ENCODE peak calls at places on chromosome 3, in eight cellular contexts. P is tibial artery, H is PC-3, S is fibroblast of mammary gland, X is HFF-Myc, O is D721Med, G is DND-41, J is keratinocyte. W is an unnamed sample.
A peak's percentile ranks its signal among the peaks of the same experiment; 100 is the strongest.

GRCh38 chr3:52558436-52558835 is 22.0 kb downstream of the UQCC5 start:
- DNase-seq in P (no peak), H (no peak), S (no peak), X (no peak), O (no peak), G (no peak), J (no peak), W (no peak)

GRCh38 chr3:68206524-68207117 is 552.2 kb upstream of the SUCLG2 start:
- DNase-seq in P (no peak), H (peak; percentile 5), S (no peak), X (no peak), O (no peak), G (no peak), J (no peak), W (no peak)

GRCh38 chr3:58955308-58955707 is 94.5 kb downstream of the CFAP20DC start:
- DNase-seq in P (no peak), H (no peak), S (no peak), X (no peak), O (no peak), G (no peak), J (no peak), W (no peak)

GRCh38 chr3:79414821-79415220 is 353.0 kb downstream of the ROBO1 start:
- DNase-seq in P (no peak), H (peak; percentile 16), S (peak; percentile 80), X (no peak), O (no peak), G (no peak), J (peak; percentile 38), W (no peak)

GRCh38 chr3:27279153-27279552 is 90.0 kb downstream of the NEK10 start:
- DNase-seq in P (no peak), H (peak; percentile 23), S (peak; percentile 15), X (no peak), O (no peak), G (no peak), J (no peak), W (no peak)

GRCh38 chr3:170802164-170803151 is 67.5 kb downstream of the RPL22L1 start:
- DNase-seq in P (peak; percentile 69), H (peak; percentile 80), S (peak; percentile 100), X (peak; percentile 98), O (no peak), G (no peak), J (no peak), W (no peak)

GRCh38 chr3:138938056-138938876 is 8.7 kb downstream of the FOXL2 start:
- DNase-seq in P (no peak), H (no peak), S (no peak), X (no peak), O (no peak), G (no peak), J (no peak), W (no peak)

GRCh38 chr3:74623261-74623836 is 8.9 kb upstream of the CNTN3 start:
- DNase-seq in P (no peak), H (no peak), S (no peak), X (no peak), O (no peak), G (no peak), J (no peak), W (no peak)

GRCh38 chr3:100107227-100107626 is 7.1 kb downstream of the FILIP1L start:
- DNase-seq in P (no peak), H (peak; percentile 97), S (peak; percentile 47), X (no peak), O (no peak), G (no peak), J (no peak), W (no peak)

GRCh38 chr3:59968510-59968909 is 918.7 kb upstream of the CFAP20DC start:
- DNase-seq in P (no peak), H (no peak), S (no peak), X (no peak), O (no peak), G (no peak), J (no peak), W (no peak)
- TF ChIP-seq CTCF in P (no peak), H (peak; percentile 26), S (no peak), X (no peak), O (no peak), G (no peak), J (no peak), W (no peak)

GRCh38 chr3:541328-541727 is 344.8 kb downstream of the CHL1 start:
- DNase-seq in P (no peak), H (no peak), S (no peak), X (no peak), O (no peak), G (no peak), J (no peak), W (no peak)

GRCh38 chr3:536417-536813 is 339.9 kb downstream of the CHL1 start:
- DNase-seq in P (no peak), H (no peak), S (no peak), X (no peak), O (no peak), G (no peak), J (no peak), W (no peak)

GRCh38 chr3:535566-536416 is 339.2 kb downstream of the CHL1 start:
- DNase-seq in P (no peak), H (no peak), S (peak; percentile 22), X (no peak), O (no peak), G (no peak), J (peak; percentile 2), W (no peak)
- TF ChIP-seq CTCF in P (no peak), H (no peak), S (no peak), X (no peak), O (no peak), G (no peak), J (no peak), W (peak; percentile 28)

DNA sequence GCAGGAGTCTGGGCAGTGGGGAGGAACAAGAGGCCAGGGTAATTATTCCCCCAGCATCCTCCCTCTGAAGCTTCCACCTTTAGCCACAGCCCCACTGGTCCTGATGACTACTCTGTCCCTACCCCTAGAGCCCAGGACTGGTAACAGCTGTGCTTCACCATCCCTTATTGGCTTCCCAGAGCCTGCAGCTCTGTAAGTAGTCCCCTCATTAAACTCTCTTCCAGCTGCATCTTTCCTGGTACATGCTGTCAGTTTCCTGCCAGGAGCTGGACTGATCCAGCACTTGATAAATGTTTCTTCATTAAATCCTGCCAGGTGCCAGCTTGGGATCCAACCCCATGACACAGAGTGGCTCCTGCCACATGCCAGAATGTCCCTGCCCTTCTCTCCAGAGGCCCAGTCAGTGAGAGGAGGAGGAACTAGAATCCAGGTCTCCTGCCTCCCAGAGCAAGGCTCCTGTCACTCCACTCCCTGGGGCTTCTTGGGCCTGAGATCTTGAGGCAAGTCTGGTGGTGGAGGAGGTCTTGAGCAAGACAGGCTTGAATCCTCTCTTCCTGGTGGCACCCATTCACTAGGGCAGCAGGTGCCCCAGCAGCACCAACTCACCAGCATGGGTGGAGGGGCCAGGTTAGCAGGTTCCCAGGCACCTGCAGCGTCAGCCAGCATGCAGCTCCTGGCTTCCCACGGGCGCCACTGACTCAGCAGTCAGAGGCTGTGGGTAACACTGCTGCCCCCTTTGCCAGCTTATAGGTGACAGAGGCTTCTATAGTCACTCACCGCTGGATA is 27.6 kb downstream of the FBXW12 start:
- DNase-seq in P (no peak), H (peak; percentile 11), S (no peak), X (no peak), O (peak; percentile 10), G (no peak), J (no peak), W (no peak)
- TF ChIP-seq CTCF in P (no peak), H (no peak), S (no peak), X (no peak), O (no peak), G (no peak), J (no peak), W (no peak)

DNA sequence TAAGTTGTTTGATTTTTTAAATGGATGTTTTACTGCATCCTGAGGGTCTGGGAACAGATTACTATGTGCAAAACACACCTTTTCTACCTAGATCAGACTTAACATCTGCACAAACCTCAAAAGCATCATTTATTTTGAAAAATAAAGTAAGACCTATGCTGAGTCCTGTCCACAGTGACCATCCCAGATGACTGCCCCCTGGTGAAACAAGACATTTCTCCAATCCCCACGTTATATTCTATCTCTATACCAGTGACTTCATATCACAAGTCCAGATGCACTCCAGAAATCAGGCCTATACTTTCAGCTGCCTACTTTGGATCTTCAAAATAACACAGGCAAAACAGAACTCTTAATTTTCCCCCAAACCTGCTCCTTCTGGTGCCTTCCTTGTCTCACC is 143.2 kb downstream of the P2RY1 start:
- DNase-seq in P (no peak), H (no peak), S (no peak), X (no peak), O (no peak), G (no peak), J (no peak), W (no peak)
- TF ChIP-seq CTCF in P (no peak), H (peak; percentile 33), S (peak; percentile 6), X (no peak), O (no peak), G (no peak), J (no peak), W (no peak)

W was measured in thoracic aorta.